ENCODE peak calls at places on chromosomes 3 and 15, in six cellular contexts. One of them, this sample, is unnamed.

GRCh38 chr3:165225604-165226003 is 29.4 kb upstream of the SLITRK3 start:
- DNase-seq in right atrium auricular region: no peak
- DNase-seq in pancreas: no peak
- DNase-seq in fibroblast of the aortic adventitia: no peak
- DNase-seq in uterus: no peak
- DNase-seq in fibroblast of lung: no peak
- DNase-seq in this sample: no peak

GRCh38 chr3:99543796-99544195 is 94.6 kb upstream of the COL8A1 start:
- DNase-seq in right atrium auricular region: no peak
- DNase-seq in fibroblast of lung: no peak
- DNase-seq in uterus: no peak
- DNase-seq in pancreas: no peak
- DNase-seq in fibroblast of the aortic adventitia: no peak
- DNase-seq in this sample: no peak

GRCh38 chr15:55742927-55743614 is at the start of gene PRTG:
- DNase-seq in right atrium auricular region: peak
- DNase-seq in uterus: peak
- DNase-seq in fibroblast of the aortic adventitia: peak
- DNase-seq in pancreas: peak
- DNase-seq in fibroblast of lung: peak
- DNase-seq in this sample: no peak

GRCh38 chr3:51706788-51707731 is at the start of gene GRM2:
- DNase-seq in uterus: peak
- DNase-seq in fibroblast of lung: peak
- DNase-seq in right atrium auricular region: peak
- DNase-seq in pancreas: peak
- DNase-seq in fibroblast of the aortic adventitia: peak
- DNase-seq in this sample: peak

GRCh38 chr15:40279437-40280141 is 3.3 kb downstream of the ANKRD63 start:
- DNase-seq in uterus: peak
- DNase-seq in pancreas: peak
- DNase-seq in right atrium auricular region: peak
- DNase-seq in fibroblast of the aortic adventitia: peak
- DNase-seq in fibroblast of lung: peak
- DNase-seq in this sample: peak

GRCh38 chr3:161371441-161372320 is at the start of gene SPTSSB:
- DNase-seq in pancreas: peak
- DNase-seq in right atrium auricular region: no peak
- DNase-seq in uterus: no peak
- DNase-seq in fibroblast of lung: peak
- DNase-seq in fibroblast of the aortic adventitia: no peak
- DNase-seq in this sample: peak

GRCh38 chr3:148101061-148101460 is 596.6 kb upstream of the AGTR1 start:
- DNase-seq in fibroblast of lung: peak
- DNase-seq in pancreas: no peak
- DNase-seq in fibroblast of the aortic adventitia: peak
- DNase-seq in right atrium auricular region: no peak
- DNase-seq in uterus: no peak
- DNase-seq in this sample: no peak

GRCh38 chr15:32817570-32817969 is 99.8 kb downstream of the GREM1 start:
- DNase-seq in fibroblast of the aortic adventitia: no peak
- DNase-seq in pancreas: no peak
- DNase-seq in right atrium auricular region: no peak
- DNase-seq in fibroblast of lung: no peak
- DNase-seq in uterus: no peak
- DNase-seq in this sample: no peak

GRCh38 chr3:23810342-23811116 is 4.8 kb downstream of the UBE2E1 start:
- DNase-seq in fibroblast of the aortic adventitia: no peak
- DNase-seq in fibroblast of lung: peak
- DNase-seq in right atrium auricular region: no peak
- DNase-seq in uterus: peak
- DNase-seq in pancreas: peak
- DNase-seq in this sample: no peak

GRCh38 chr3:172383306-172383796 is 64.9 kb downstream of the GHSR start:
- DNase-seq in uterus: no peak
- DNase-seq in pancreas: no peak
- DNase-seq in fibroblast of the aortic adventitia: no peak
- DNase-seq in fibroblast of lung: no peak
- DNase-seq in right atrium auricular region: no peak
- DNase-seq in this sample: no peak

GRCh38 chr3:65672876-65673815 is 365.6 kb downstream of the MAGI1 start:
- DNase-seq in fibroblast of lung: peak
- DNase-seq in right atrium auricular region: no peak
- DNase-seq in pancreas: peak
- DNase-seq in uterus: peak
- DNase-seq in fibroblast of the aortic adventitia: peak
- DNase-seq in this sample: peak

GRCh38 chr3:189748046-189748445 is 116.9 kb downstream of the TP63 start:
- DNase-seq in fibroblast of the aortic adventitia: no peak
- DNase-seq in fibroblast of lung: no peak
- DNase-seq in right atrium auricular region: no peak
- DNase-seq in pancreas: no peak
- DNase-seq in uterus: no peak
- DNase-seq in this sample: no peak

GRCh38 chr15:52136471-52136993 is 24.0 kb upstream of the BCL2L10 start:
- DNase-seq in fibroblast of the aortic adventitia: peak
- DNase-seq in uterus: no peak
- DNase-seq in right atrium auricular region: no peak
- DNase-seq in fibroblast of lung: no peak
- DNase-seq in pancreas: no peak
- DNase-seq in this sample: no peak

GRCh38 chr15:47844437-47844836 is 127.1 kb downstream of the SEMA6D start:
- DNase-seq in pancreas: no peak
- DNase-seq in uterus: no peak
- DNase-seq in right atrium auricular region: no peak
- DNase-seq in fibroblast of the aortic adventitia: no peak
- DNase-seq in fibroblast of lung: no peak
- DNase-seq in this sample: no peak

GRCh38 chr15:76285241-76285825 is 25.9 kb downstream of the ETFA start:
- DNase-seq in fibroblast of the aortic adventitia: peak
- DNase-seq in pancreas: no peak
- DNase-seq in uterus: no peak
- DNase-seq in right atrium auricular region: no peak
- DNase-seq in fibroblast of lung: no peak
- DNase-seq in this sample: no peak

GRCh38 chr3:116111765-116112164 is 333.5 kb downstream of the LSAMP start:
- DNase-seq in right atrium auricular region: no peak
- DNase-seq in fibroblast of lung: no peak
- DNase-seq in pancreas: no peak
- DNase-seq in uterus: no peak
- DNase-seq in fibroblast of the aortic adventitia: no peak
- DNase-seq in this sample: no peak

GRCh38 chr15:88918738-88919137 is 5.6 kb upstream of the MFGE8 start:
- DNase-seq in fibroblast of the aortic adventitia: peak
- DNase-seq in right atrium auricular region: peak
- DNase-seq in pancreas: peak
- DNase-seq in uterus: peak
- DNase-seq in fibroblast of lung: peak
- DNase-seq in this sample: no peak

GRCh38 chr15:27656296-27656987 is 442.7 kb downstream of the OCA2 start:
- DNase-seq in fibroblast of lung: no peak
- DNase-seq in fibroblast of the aortic adventitia: no peak
- DNase-seq in pancreas: no peak
- DNase-seq in uterus: no peak
- DNase-seq in right atrium auricular region: no peak
- DNase-seq in this sample: no peak

GRCh38 chr3:173553635-173554280 is 156.2 kb downstream of the NLGN1 start:
- DNase-seq in pancreas: no peak
- DNase-seq in uterus: no peak
- DNase-seq in fibroblast of the aortic adventitia: peak
- DNase-seq in fibroblast of lung: peak
- DNase-seq in right atrium auricular region: no peak
- DNase-seq in this sample: no peak

DNA sequence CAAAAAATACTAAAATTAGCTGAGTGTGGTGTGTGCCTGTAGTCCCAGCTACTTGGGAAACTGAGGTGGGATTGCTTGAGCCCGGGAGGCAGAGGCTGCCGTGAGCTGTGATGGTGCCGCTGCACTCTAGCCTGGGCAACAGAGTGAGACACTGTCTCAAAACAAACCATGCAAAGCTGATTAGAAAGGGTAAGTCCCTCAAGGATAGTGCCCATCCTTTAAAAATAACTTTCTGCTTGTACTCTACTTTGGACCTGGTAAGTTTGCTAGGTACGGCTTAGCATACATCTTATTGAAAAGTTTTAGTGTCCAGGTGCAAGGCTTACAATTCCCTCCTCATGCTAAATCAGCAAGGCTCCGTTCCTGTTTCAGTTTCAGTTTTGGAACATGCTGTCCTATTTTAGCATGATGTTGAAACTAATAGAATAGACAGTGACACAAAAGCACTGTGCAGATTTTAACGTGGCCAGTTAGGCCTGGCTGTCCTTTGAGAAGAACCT is 21.4 kb downstream of the FEM1B start:
- DNase-seq in fibroblast of the aortic adventitia: peak
- DNase-seq in uterus: peak
- DNase-seq in fibroblast of lung: no peak
- DNase-seq in right atrium auricular region: peak
- DNase-seq in pancreas: no peak
- DNase-seq in this sample: no peak
- H3K4me3 ChIP-seq in fibroblast of the aortic adventitia: no peak
- H3K4me3 ChIP-seq in uterus: peak
- H3K4me3 ChIP-seq in fibroblast of lung: peak
- H3K4me3 ChIP-seq in right atrium auricular region: peak
- H3K4me3 ChIP-seq in pancreas: no peak
- H3K4me3 ChIP-seq in this sample: peak

GRCh38 chr3:144636833-144637232 is 665.2 kb downstream of the DIPK2A start:
- DNase-seq in right atrium auricular region: no peak
- DNase-seq in uterus: no peak
- DNase-seq in fibroblast of the aortic adventitia: no peak
- DNase-seq in fibroblast of lung: no peak
- DNase-seq in pancreas: peak
- DNase-seq in this sample: no peak
- TF ChIP-seq CTCF in right atrium auricular region: no peak
- TF ChIP-seq CTCF in uterus: no peak
- TF ChIP-seq CTCF in fibroblast of the aortic adventitia: no peak
- TF ChIP-seq CTCF in fibroblast of lung: no peak
- TF ChIP-seq CTCF in pancreas: no peak
- TF ChIP-seq CTCF in this sample: no peak

DNA sequence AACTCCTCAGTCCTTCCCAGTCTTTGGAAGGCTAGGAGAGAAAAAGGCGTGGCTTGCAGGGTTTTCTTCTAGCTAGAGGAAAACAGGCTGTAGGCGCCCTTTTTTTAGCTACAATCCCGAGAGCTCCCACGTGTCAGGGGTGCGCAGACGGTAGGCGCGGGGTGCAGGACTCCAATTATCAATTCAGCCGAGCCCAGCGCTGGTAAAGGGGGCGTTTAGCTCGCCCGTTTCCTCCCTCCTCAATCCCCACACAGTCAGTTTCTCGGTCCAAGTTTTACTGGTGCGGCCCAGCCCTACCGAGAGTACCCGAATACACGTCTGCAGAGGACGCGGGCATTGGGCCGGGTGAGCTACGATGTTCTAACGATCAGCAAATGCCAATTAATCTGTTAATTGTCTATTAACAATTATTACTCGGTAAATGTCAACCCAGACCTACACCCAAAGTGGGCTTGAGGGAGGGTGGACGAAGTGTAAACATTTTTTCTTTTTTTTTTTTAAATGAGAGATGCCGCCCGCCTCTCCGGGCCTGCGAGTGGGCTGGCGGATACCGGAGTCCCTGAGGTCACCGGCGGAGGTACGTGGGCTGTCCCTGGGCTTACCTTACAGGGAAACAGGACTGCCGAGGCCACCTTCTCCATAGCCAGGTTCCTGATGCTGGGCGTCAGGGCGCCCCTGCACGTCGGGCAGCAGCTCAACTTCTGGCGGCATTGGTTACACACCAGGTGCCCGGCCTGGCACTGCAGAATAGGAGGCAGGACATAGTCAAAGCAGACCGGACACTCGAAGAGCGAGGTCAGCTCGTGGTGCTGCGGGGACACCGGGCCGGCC is 923 bp downstream of the SIAH2 start:
- DNase-seq in fibroblast of lung: peak
- DNase-seq in fibroblast of the aortic adventitia: peak
- DNase-seq in uterus: peak
- DNase-seq in right atrium auricular region: peak
- DNase-seq in pancreas: peak
- DNase-seq in this sample: peak
- H3K4me3 ChIP-seq in fibroblast of lung: peak
- H3K4me3 ChIP-seq in fibroblast of the aortic adventitia: peak
- H3K4me3 ChIP-seq in uterus: peak
- H3K4me3 ChIP-seq in right atrium auricular region: peak
- H3K4me3 ChIP-seq in pancreas: peak
- H3K4me3 ChIP-seq in this sample: peak

GRCh38 chr3:20154928-20155327 is 31.1 kb downstream of the SGO1 start:
- DNase-seq in pancreas: no peak
- DNase-seq in uterus: no peak
- DNase-seq in fibroblast of lung: no peak
- DNase-seq in right atrium auricular region: no peak
- DNase-seq in fibroblast of the aortic adventitia: no peak
- DNase-seq in this sample: no peak
- TF ChIP-seq CTCF in pancreas: no peak
- TF ChIP-seq CTCF in uterus: no peak
- TF ChIP-seq CTCF in fibroblast of lung: no peak
- TF ChIP-seq CTCF in right atrium auricular region: no peak
- TF ChIP-seq CTCF in fibroblast of the aortic adventitia: no peak
- TF ChIP-seq CTCF in this sample: no peak

DNA sequence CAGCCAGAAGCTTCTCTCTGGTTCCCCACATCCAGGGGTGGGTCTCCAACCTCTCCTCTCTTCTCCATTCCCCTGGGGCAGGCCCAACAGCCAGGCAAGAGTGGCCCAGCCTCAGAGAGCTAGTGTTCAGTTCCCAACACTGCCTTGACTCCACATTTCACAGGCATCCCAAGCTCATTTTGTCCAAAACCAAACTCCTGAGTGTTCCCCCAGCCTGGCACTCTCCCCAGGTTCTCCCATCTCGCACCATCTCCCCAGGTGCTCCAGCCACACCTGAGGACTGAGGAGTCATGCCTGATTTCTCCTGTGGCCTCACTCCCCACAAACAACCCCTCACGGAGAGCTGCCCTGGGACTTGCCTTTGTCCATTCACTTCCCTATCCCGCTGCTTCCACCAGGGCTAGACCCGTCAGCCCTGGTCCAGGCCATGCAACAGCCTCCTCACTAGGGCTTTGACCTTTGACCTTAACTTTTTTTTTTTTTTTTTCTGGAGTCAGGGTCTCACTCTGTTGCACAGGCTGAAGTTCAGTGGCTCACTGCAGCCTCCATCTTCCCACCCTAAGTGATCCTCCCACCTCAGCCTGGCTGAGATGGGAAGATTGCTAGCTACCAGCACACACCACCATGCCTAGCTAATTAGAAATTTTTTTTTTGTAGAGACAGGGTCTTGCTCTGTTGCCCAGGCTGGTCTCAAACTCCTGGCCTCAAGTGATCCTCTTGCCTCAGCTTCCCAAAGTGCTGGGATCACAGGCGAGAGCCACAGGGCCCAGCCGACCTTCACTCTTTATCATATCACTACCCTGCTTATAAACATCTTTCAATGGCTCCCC is 3.9 kb upstream of the CSK start:
- DNase-seq in right atrium auricular region: no peak
- DNase-seq in fibroblast of the aortic adventitia: no peak
- DNase-seq in fibroblast of lung: no peak
- DNase-seq in uterus: no peak
- DNase-seq in pancreas: no peak
- DNase-seq in this sample: no peak
- H3K4me3 ChIP-seq in right atrium auricular region: no peak
- H3K4me3 ChIP-seq in fibroblast of the aortic adventitia: no peak
- H3K4me3 ChIP-seq in fibroblast of lung: no peak
- H3K4me3 ChIP-seq in uterus: no peak
- H3K4me3 ChIP-seq in pancreas: no peak
- H3K4me3 ChIP-seq in this sample: no peak

This sample was measured in dorsolateral prefrontal cortex.